ENCODE peak calls at places on chromosomes 13 and 19, in seven cellular contexts. K is A549, U is stomach, N is SK-N-SH, G is tibial nerve, Y is ovary, W is upper lobe of left lung. M is an unnamed sample.

GRCh38 chr19:40453151-40453735 is 9.1 kb upstream of the SERTAD3 start:
- DNase-seq in K (no peak), N (no peak), U (no peak), W (no peak), G (no peak), Y (no peak), M (no peak)

GRCh38 chr19:958967-959685 is 25.0 kb upstream of the WDR18 start:
- DNase-seq in K (peak; percentile 79), G (no peak), U (no peak), Y (no peak), N (no peak), W (no peak), M (no peak)

GRCh38 chr19:39792999-39793546 is 14.4 kb downstream of the LEUTX start:
- DNase-seq in W (peak; percentile 68), Y (peak; percentile 66), K (peak; percentile 99), U (peak; percentile 78), N (peak; percentile 80), G (peak; percentile 35), M (peak; percentile 94)

GRCh38 chr13:109745702-109746101 is 40.7 kb downstream of the IRS2 start:
- DNase-seq in U (no peak), K (no peak), G (no peak), Y (no peak), N (no peak), W (no peak), M (no peak)

GRCh38 chr13:51928231-51928630 is 66.5 kb downstream of the CCDC70 start:
- DNase-seq in W (no peak), N (no peak), Y (no peak), K (no peak), U (no peak), G (no peak), M (no peak)

GRCh38 chr19:18321729-18322091 is 1.2 kb downstream of the LSM4 start:
- DNase-seq in N (peak; percentile 33), U (no peak), K (no peak), G (no peak), Y (no peak), W (no peak), M (no peak)

GRCh38 chr19:18292810-18293641 is 11.6 kb upstream of the JUND start:
- DNase-seq in W (peak; percentile 76), N (peak; percentile 92), G (peak; percentile 74), U (peak; percentile 71), Y (peak; percentile 93), K (peak; percentile 71), M (no peak)

GRCh38 chr19:34677386-34678084 is at the start of gene ZNF302:
- DNase-seq in Y (peak; percentile 93), W (peak; percentile 96), G (peak; percentile 90), U (peak; percentile 96), K (peak; percentile 99), N (peak; percentile 94), M (peak; percentile 99)

DNA sequence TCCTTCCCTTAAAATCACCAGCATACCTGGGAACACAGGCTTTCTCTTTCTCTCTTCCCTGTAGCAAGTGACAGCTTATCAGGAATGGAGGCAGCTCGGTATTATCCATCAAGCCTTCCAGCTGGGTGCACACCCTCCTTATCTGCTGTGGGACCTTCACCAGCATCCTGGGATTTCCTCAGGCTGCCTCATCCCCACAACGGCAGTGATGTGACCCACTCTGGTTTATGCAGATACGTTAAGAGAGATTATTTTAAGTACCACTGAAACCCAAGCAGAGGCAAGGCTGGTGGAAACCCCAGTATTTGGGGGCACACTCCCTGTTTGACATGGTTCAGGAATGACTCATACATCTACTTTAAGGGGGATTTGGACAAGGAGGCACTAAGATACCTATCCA is 192.1 kb downstream of the TM9SF2 start:
- DNase-seq in N (no peak), G (no peak), W (no peak), Y (no peak), U (no peak), K (no peak), M (no peak)
- H3K4me1 ChIP-seq in N (no peaks in the 10 kb centered on the region), G (no peaks in the 10 kb centered on the region), W (no peaks in the 10 kb centered on the region), Y (no peaks in the 10 kb centered on the region), U (no peaks in the 10 kb centered on the region), K (no peaks in the 10 kb centered on the region), M (no peaks in the 10 kb centered on the region)

GRCh38 chr13:79655509-79655908 is 174.6 kb downstream of the NDFIP2 start:
- DNase-seq in N (no peak), U (no peak), Y (no peak), G (no peak), K (no peak), W (no peak), M (no peak)
- TF ChIP-seq EP300 in N (peak; percentile 72), U (no peak), Y (no peak), G (no peak), K (no peak), W (no peak), M (no peak)

GRCh38 chr13:50668882-50669281 is 174.6 kb downstream of the DLEU7 start:
- DNase-seq in U (no peak), G (no peak), N (no peak), K (no peak), W (no peak), Y (no peak), M (no peak)

GRCh38 chr13:50670272-50670671 is 173.2 kb downstream of the DLEU7 start:
- DNase-seq in K (no peak), U (no peak), Y (no peak), G (no peak), N (no peak), W (no peak), M (no peak)

GRCh38 chr13:50668044-50668443 is 175.4 kb downstream of the DLEU7 start:
- DNase-seq in U (no peak), Y (no peak), N (no peak), G (no peak), K (no peak), W (peak; percentile 40), M (no peak)

GRCh38 chr13:50670847-50671542 is 172.5 kb downstream of the DLEU7 start:
- DNase-seq in N (no peak), G (no peak), K (no peak), U (no peak), Y (no peak), W (no peak), M (no peak)

GRCh38 chr13:50672025-50672424 is 171.5 kb downstream of the DLEU7 start:
- DNase-seq in G (no peak), N (no peak), W (peak; percentile 38), K (no peak), Y (no peak), U (no peak), M (no peak)
- H3K4me1 ChIP-seq in G (peaks cover 19% of the 10 kb centered on the region), N (no peaks in the 10 kb centered on the region), W (peaks cover 12% of the 10 kb centered on the region), K (no peaks in the 10 kb centered on the region), Y (no peaks in the 10 kb centered on the region), U (peaks cover 4% of the 10 kb centered on the region), M (peaks cover 11% of the 10 kb centered on the region)

DNA sequence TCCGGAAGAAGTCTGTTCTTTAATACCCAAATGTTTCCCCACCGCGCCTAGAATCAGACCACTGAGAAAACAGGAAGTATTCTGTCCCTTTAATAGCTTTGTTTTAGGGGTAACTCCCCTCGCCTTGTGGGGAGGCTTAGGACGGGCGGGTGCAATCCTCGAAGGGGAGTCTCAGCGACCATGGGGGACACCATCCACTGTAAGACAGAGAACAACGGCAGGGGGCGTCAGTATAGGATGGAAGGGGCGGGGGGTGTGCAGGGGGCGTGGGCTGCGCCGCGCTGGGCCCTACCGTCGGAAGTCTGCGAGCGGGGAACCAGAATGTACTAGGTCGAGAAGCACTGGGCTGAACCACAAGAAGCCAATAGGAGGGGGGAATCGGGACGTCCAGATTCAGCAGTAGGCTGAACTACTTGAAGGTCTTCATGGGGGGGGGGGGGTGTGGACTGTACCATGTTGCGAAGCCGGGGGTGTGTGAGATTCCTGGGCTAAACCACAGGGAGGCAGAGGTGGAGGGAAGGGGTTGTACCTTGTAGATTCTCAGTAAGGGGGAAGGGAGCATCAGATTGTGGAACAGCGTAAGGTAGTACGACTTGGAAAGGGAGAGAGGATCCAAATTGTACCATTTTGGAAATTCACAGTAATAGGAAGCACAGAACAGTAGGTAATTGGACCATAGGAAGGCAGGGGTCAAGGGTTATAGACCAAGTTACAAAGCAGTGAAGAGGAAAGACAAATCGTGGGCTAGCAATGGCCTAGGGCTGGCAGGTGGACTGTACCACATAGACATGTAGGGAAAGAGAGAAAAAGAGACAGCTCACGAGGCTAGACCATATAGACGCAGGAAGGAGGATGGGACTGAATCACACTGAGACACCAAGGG is 1.0 kb upstream of the DBP start:
- DNase-seq in Y (peak; percentile 87), G (no peak), N (peak; percentile 93), U (peak; percentile 83), W (peak; percentile 87), K (peak; percentile 87), M (peak; percentile 98)
- TF ChIP-seq EP300 in Y (no peak), G (peak; percentile 31), N (peak; percentile 13), U (no peak), W (no peak), K (no peak), M (peak; percentile 1)

DNA sequence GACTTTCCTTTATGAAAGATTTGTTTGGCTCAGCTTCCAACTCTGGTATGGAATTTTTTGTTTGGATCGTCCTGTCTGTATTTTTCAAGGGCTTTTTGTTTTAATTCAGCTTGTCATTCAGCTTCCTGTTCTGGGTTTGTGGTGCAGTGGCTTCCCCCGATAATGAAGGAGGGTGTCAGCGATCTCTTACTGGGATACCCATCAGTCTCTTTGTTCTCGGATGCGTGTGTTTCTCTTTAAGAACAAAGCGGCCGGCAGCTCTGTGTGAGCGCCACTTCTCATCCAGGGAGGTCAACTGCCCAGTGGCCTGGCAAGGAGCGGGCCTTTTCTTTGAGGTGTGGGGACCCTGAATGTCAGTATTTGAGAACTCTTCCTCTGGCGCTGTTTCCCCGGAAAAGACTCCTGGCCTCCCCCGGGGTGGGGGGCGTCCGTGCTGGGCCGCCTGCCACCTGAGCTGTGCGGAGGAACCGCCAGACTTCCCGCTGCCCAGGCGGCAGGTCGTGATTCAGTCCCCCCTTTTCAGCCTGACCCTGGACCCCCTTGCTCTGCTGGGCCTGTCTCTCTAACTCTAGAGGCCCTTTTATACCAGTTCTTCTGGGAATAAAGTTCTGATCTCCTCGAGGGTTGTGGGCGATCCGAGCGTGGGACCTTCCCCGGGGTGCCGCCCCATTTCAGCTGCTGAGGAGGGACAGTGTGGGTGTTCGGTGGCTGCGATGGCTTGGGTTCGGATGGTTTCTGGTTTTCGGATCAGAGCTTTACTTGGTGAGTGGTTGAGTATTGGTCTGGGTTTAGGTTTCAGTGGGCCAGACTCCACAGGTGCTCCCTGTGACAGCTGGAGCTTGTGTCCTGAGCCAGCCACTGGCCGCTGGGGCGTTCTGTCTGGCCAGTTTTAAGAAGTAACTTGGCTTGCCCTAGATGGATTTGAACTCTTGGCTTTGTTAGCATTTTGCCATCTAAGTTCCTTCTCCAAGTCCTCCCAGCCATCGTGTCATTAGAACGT is 3.4 kb downstream of the SF3A2 start:
- DNase-seq in G (no peak), U (no peak), K (no peak), N (no peak), W (peak; percentile 32), Y (no peak), M (peak; percentile 93)
- H3K4me1 ChIP-seq in G (peaks cover 49% of the 10 kb centered on the region), U (peaks cover 73% of the 10 kb centered on the region), K (peaks cover 53% of the 10 kb centered on the region), N (peaks cover 21% of the 10 kb centered on the region), W (peaks cover 74% of the 10 kb centered on the region), Y (peaks cover 26% of the 10 kb centered on the region), M (peaks cover 50% of the 10 kb centered on the region)

GRCh38 chr19:6527893-6528543 is 2.8 kb upstream of the TNFSF9 start:
- DNase-seq in N (no peak), W (no peak), K (no peak), G (no peak), Y (no peak), U (no peak), M (no peak)
- TF ChIP-seq EP300 in N (no peak), W (no peak), K (no peak), G (no peak), Y (no peak), U (no peak), M (no peak)

M was measured in esophagus muscularis mucosa.